ENCODE peak calls at places on chromosomes 16 and 17, in eight cellular contexts. One of them, this sample, is unnamed.
A peak's percentile ranks its signal among the peaks of the same experiment; 100 is the strongest.

GRCh38 chr16:90008708-90009145 is 10.5 kb downstream of the DBNDD1 start:
- DNase-seq in NCI-H2171 treated with DMSO at 0.1 percent for 48 hours: peak; percentile 13
- DNase-seq in mesendoderm: no peak
- DNase-seq in activated CD4-positive, alpha-beta T cell treated with anti-CD3 and anti-CD28 coated beads, Interleukin-2, amount 10 ng/mL, durations not matched to agents 7 days and 5 days: peak; percentile 70
- DNase-seq in BE2C: no peak
- DNase-seq in NCI-H1092: no peak
- DNase-seq in GM19239: peak; percentile 63
- DNase-seq in NB4: peak; percentile 99
- DNase-seq in this sample: no peak

GRCh38 chr17:19021622-19022083 is 17.1 kb upstream of the FAM83G start:
- DNase-seq in NCI-H2171 treated with DMSO at 0.1 percent for 48 hours: no peak
- DNase-seq in mesendoderm: no peak
- DNase-seq in activated CD4-positive, alpha-beta T cell treated with anti-CD3 and anti-CD28 coated beads, Interleukin-2, amount 10 ng/mL, durations not matched to agents 7 days and 5 days: peak; percentile 38
- DNase-seq in BE2C: peak; percentile 38
- DNase-seq in NCI-H1092: no peak
- DNase-seq in GM19239: no peak
- DNase-seq in NB4: peak; percentile 40
- DNase-seq in this sample: peak; percentile 74

GRCh38 chr16:23196577-23196976 is 14.0 kb downstream of the SCNN1G start:
- DNase-seq in NCI-H2171 treated with DMSO at 0.1 percent for 48 hours: no peak
- DNase-seq in mesendoderm: no peak
- DNase-seq in activated CD4-positive, alpha-beta T cell treated with anti-CD3 and anti-CD28 coated beads, Interleukin-2, amount 10 ng/mL, durations not matched to agents 7 days and 5 days: no peak
- DNase-seq in BE2C: no peak
- DNase-seq in NCI-H1092: no peak
- DNase-seq in GM19239: no peak
- DNase-seq in NB4: no peak
- DNase-seq in this sample: no peak

GRCh38 chr17:3990391-3991127 is 26.3 kb upstream of the ATP2A3 start:
- DNase-seq in NCI-H2171 treated with DMSO at 0.1 percent for 48 hours: no peak
- DNase-seq in mesendoderm: no peak
- DNase-seq in activated CD4-positive, alpha-beta T cell treated with anti-CD3 and anti-CD28 coated beads, Interleukin-2, amount 10 ng/mL, durations not matched to agents 7 days and 5 days: no peak
- DNase-seq in BE2C: no peak
- DNase-seq in NCI-H1092: no peak
- DNase-seq in GM19239: no peak
- DNase-seq in NB4: no peak
- DNase-seq in this sample: peak; percentile 22

GRCh38 chr17:64773836-64774761 is 112.0 kb upstream of the SMURF2 start:
- DNase-seq in NCI-H2171 treated with DMSO at 0.1 percent for 48 hours: peak; percentile 76
- DNase-seq in mesendoderm: peak; percentile 96
- DNase-seq in activated CD4-positive, alpha-beta T cell treated with anti-CD3 and anti-CD28 coated beads, Interleukin-2, amount 10 ng/mL, durations not matched to agents 7 days and 5 days: no peak
- DNase-seq in BE2C: peak; percentile 55
- DNase-seq in NCI-H1092: no peak
- DNase-seq in GM19239: no peak
- DNase-seq in NB4: peak; percentile 59
- DNase-seq in this sample: peak; percentile 97

GRCh38 chr17:59804910-59805381 is 87.8 kb downstream of the TUBD1 start:
- DNase-seq in NCI-H2171 treated with DMSO at 0.1 percent for 48 hours: no peak
- DNase-seq in mesendoderm: no peak
- DNase-seq in activated CD4-positive, alpha-beta T cell treated with anti-CD3 and anti-CD28 coated beads, Interleukin-2, amount 10 ng/mL, durations not matched to agents 7 days and 5 days: no peak
- DNase-seq in BE2C: no peak
- DNase-seq in NCI-H1092: no peak
- DNase-seq in GM19239: no peak
- DNase-seq in NB4: peak; percentile 82
- DNase-seq in this sample: no peak

GRCh38 chr17:68035131-68035522 is 408 bp upstream of the KPNA2 start:
- DNase-seq in NCI-H2171 treated with DMSO at 0.1 percent for 48 hours: peak; percentile 98
- DNase-seq in mesendoderm: no peak
- DNase-seq in activated CD4-positive, alpha-beta T cell treated with anti-CD3 and anti-CD28 coated beads, Interleukin-2, amount 10 ng/mL, durations not matched to agents 7 days and 5 days: peak; percentile 92
- DNase-seq in BE2C: peak; percentile 97
- DNase-seq in NCI-H1092: no peak
- DNase-seq in GM19239: no peak
- DNase-seq in NB4: peak; percentile 97
- DNase-seq in this sample: peak; percentile 98

GRCh38 chr17:4721203-4722135 is 9.8 kb upstream of the MED11 start:
- DNase-seq in NCI-H2171 treated with DMSO at 0.1 percent for 48 hours: peak; percentile 69
- DNase-seq in mesendoderm: no peak
- DNase-seq in activated CD4-positive, alpha-beta T cell treated with anti-CD3 and anti-CD28 coated beads, Interleukin-2, amount 10 ng/mL, durations not matched to agents 7 days and 5 days: no peak
- DNase-seq in BE2C: no peak
- DNase-seq in NCI-H1092: no peak
- DNase-seq in GM19239: no peak
- DNase-seq in NB4: no peak
- DNase-seq in this sample: no peak

GRCh38 chr17:78414178-78415162 is 36.0 kb downstream of the PGS1 start:
- DNase-seq in NCI-H2171 treated with DMSO at 0.1 percent for 48 hours: no peak
- DNase-seq in mesendoderm: no peak
- DNase-seq in activated CD4-positive, alpha-beta T cell treated with anti-CD3 and anti-CD28 coated beads, Interleukin-2, amount 10 ng/mL, durations not matched to agents 7 days and 5 days: peak; percentile 71
- DNase-seq in BE2C: no peak
- DNase-seq in NCI-H1092: no peak
- DNase-seq in GM19239: no peak
- DNase-seq in NB4: no peak
- DNase-seq in this sample: no peak

GRCh38 chr17:56779306-56779705 is 54.4 kb downstream of the C17orf67 start:
- DNase-seq in NCI-H2171 treated with DMSO at 0.1 percent for 48 hours: no peak
- DNase-seq in mesendoderm: no peak
- DNase-seq in activated CD4-positive, alpha-beta T cell treated with anti-CD3 and anti-CD28 coated beads, Interleukin-2, amount 10 ng/mL, durations not matched to agents 7 days and 5 days: no peak
- DNase-seq in BE2C: no peak
- DNase-seq in NCI-H1092: no peak
- DNase-seq in GM19239: no peak
- DNase-seq in NB4: peak; percentile 53
- DNase-seq in this sample: no peak

GRCh38 chr16:89564476-89565255 is 4.2 kb downstream of the RPL13 start:
- DNase-seq in NCI-H2171 treated with DMSO at 0.1 percent for 48 hours: peak; percentile 67
- DNase-seq in mesendoderm: no peak
- DNase-seq in activated CD4-positive, alpha-beta T cell treated with anti-CD3 and anti-CD28 coated beads, Interleukin-2, amount 10 ng/mL, durations not matched to agents 7 days and 5 days: no peak
- DNase-seq in BE2C: no peak
- DNase-seq in NCI-H1092: no peak
- DNase-seq in GM19239: no peak
- DNase-seq in NB4: peak; percentile 67
- DNase-seq in this sample: peak; percentile 83

GRCh38 chr16:56611281-56611833 is 3.0 kb downstream of the MT2A start:
- DNase-seq in NCI-H2171 treated with DMSO at 0.1 percent for 48 hours: no peak
- DNase-seq in mesendoderm: no peak
- DNase-seq in activated CD4-positive, alpha-beta T cell treated with anti-CD3 and anti-CD28 coated beads, Interleukin-2, amount 10 ng/mL, durations not matched to agents 7 days and 5 days: no peak
- DNase-seq in BE2C: no peak
- DNase-seq in NCI-H1092: no peak
- DNase-seq in GM19239: no peak
- DNase-seq in NB4: no peak
- DNase-seq in this sample: no peak

GRCh38 chr17:50099003-50099402 is 3.9 kb downstream of the PDK2 start:
- DNase-seq in NCI-H2171 treated with DMSO at 0.1 percent for 48 hours: no peak
- DNase-seq in mesendoderm: no peak
- DNase-seq in activated CD4-positive, alpha-beta T cell treated with anti-CD3 and anti-CD28 coated beads, Interleukin-2, amount 10 ng/mL, durations not matched to agents 7 days and 5 days: no peak
- DNase-seq in BE2C: no peak
- DNase-seq in NCI-H1092: no peak
- DNase-seq in GM19239: no peak
- DNase-seq in NB4: no peak
- DNase-seq in this sample: no peak

GRCh38 chr17:43598359-43599045 is 52.4 kb upstream of the ETV4 start:
- DNase-seq in NCI-H2171 treated with DMSO at 0.1 percent for 48 hours: no peak
- DNase-seq in mesendoderm: no peak
- DNase-seq in activated CD4-positive, alpha-beta T cell treated with anti-CD3 and anti-CD28 coated beads, Interleukin-2, amount 10 ng/mL, durations not matched to agents 7 days and 5 days: no peak
- DNase-seq in BE2C: no peak
- DNase-seq in NCI-H1092: no peak
- DNase-seq in GM19239: no peak
- DNase-seq in NB4: no peak
- DNase-seq in this sample: no peak

GRCh38 chr17:32928527-32929287 is 754 bp downstream of the TMEM98 start:
- DNase-seq in NCI-H2171 treated with DMSO at 0.1 percent for 48 hours: peak; percentile 25
- DNase-seq in mesendoderm: no peak
- DNase-seq in activated CD4-positive, alpha-beta T cell treated with anti-CD3 and anti-CD28 coated beads, Interleukin-2, amount 10 ng/mL, durations not matched to agents 7 days and 5 days: no peak
- DNase-seq in BE2C: no peak
- DNase-seq in NCI-H1092: no peak
- DNase-seq in GM19239: no peak
- DNase-seq in NB4: no peak
- DNase-seq in this sample: no peak